ENCODE peak calls at places on chromosomes 4 and X, in five cellular contexts. W, C, L, U and J are unnamed samples.

GRCh38 chrX:13828392-13828791 is 11.5 kb upstream of the GPM6B start:
- DNase-seq in W (no peak), C (no peak), L (no peak), U (no peak), J (no peak)

GRCh38 chr4:179225594-179225993 is 1783.4 kb upstream of the AGA start:
- DNase-seq in W (peak), C (no peak), L (no peak), U (no peak), J (peak)

GRCh38 chr4:98601719-98602118 is 56.7 kb downstream of the TSPAN5 start:
- DNase-seq in W (no peak), C (no peak), L (no peak), U (no peak), J (peak)

GRCh38 chr4:173264245-173264959 is 69.8 kb downstream of the HMGB2 start:
- DNase-seq in W (peak), C (peak), L (no peak), U (peak), J (peak)

GRCh38 chr4:41124916-41125548 is 89.3 kb downstream of the APBB2 start:
- DNase-seq in W (no peak), C (no peak), L (peak), U (no peak), J (peak)

GRCh38 chr4:165440415-165440882 is 61.6 kb downstream of the CPE start:
- DNase-seq in W (peak), C (no peak), L (no peak), U (no peak), J (peak)

GRCh38 chrX:110277609-110278008 is 40.3 kb downstream of the AMMECR1 start:
- DNase-seq in W (no peak), C (no peak), L (no peak), U (no peak), J (no peak)

GRCh38 chr4:17038510-17039176 is 140.2 kb upstream of the LDB2 start:
- DNase-seq in W (no peak), C (no peak), L (no peak), U (no peak), J (no peak)

GRCh38 chrX:129654652-129655546 is at the start of gene APLN:
- DNase-seq in W (peak), C (no peak), L (no peak), U (peak), J (peak)

GRCh38 chr4:171484681-171485080 is 328.5 kb upstream of the GALNTL6 start:
- DNase-seq in W (no peak), C (no peak), L (no peak), U (no peak), J (no peak)

GRCh38 chr4:89258506-89258905 is 49.1 kb downstream of the GPRIN3 start:
- DNase-seq in W (no peak), C (no peak), L (no peak), U (no peak), J (no peak)

GRCh38 chr4:144179152-144179739 is 38.7 kb upstream of the GYPA start:
- DNase-seq in W (no peak), C (no peak), L (no peak), U (no peak), J (no peak)

GRCh38 chr4:11281720-11282119 is 147.0 kb downstream of the HS3ST1 start:
- DNase-seq in W (peak), C (no peak), L (no peak), U (no peak), J (peak)

GRCh38 chrX:139862208-139862607 is 70.6 kb downstream of the ATP11C start:
- DNase-seq in W (no peak), C (no peak), L (no peak), U (no peak), J (no peak)

GRCh38 chr4:185040523-185040922 is 22.2 kb downstream of the HELT start:
- DNase-seq in W (no peak), C (no peak), L (no peak), U (no peak), J (no peak)
- H2AFZ ChIP-seq in W (no peak), C (peak), L (no peak), U (no peak), J (no peak)

GRCh38 chr4:150573534-150573933 is 8.4 kb upstream of the MAB21L2 start:
- DNase-seq in W (peak), C (no peak), L (no peak), U (no peak), J (peak)
- H2AFZ ChIP-seq in W (no peak), C (no peak), L (no peak), U (no peak), J (no peak)

GRCh38 chr4:6768539-6768905 is 14.0 kb upstream of the KIAA0232 start:
- DNase-seq in W (peak), C (no peak), L (no peak), U (no peak), J (peak)
- H2AFZ ChIP-seq in W (no peak), C (no peak), L (no peak), U (no peak), J (peak)

DNA sequence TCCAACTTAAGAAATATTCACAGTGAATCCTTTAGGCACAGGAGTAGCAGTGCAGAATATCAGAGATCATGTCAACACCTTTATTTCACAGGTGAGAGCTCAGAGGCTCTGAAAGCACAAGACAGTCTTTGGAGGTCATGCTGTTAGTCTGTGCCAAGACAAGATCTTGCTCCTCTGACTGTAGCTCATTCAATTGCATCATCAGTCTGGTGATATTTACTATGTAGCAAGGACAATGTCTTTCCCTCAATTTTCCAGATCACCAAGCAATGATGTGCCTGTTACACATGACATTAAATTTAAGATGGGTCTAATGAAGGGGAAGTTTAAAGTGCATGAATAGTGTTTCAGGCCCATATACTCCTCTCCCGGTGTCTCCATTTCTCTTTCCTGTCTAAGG is 277.5 kb downstream of the IL15 start:
- DNase-seq in W (no peak), C (no peak), L (no peak), U (no peak), J (no peak)
- H2AFZ ChIP-seq in W (no peak), C (no peak), L (peak), U (no peak), J (no peak)

GRCh38 chr4:145437466-145437865 is 44.2 kb upstream of the SMAD1 start:
- DNase-seq in W (no peak), C (no peak), L (no peak), U (no peak), J (no peak)

GRCh38 chr4:145436114-145436513 is 45.5 kb upstream of the SMAD1 start:
- DNase-seq in W (no peak), C (no peak), L (no peak), U (no peak), J (no peak)

GRCh38 chr4:145433684-145434083 is 48.0 kb upstream of the SMAD1 start:
- DNase-seq in W (no peak), C (no peak), L (no peak), U (no peak), J (no peak)

GRCh38 chr4:145436793-145437192 is 44.9 kb upstream of the SMAD1 start:
- DNase-seq in W (no peak), C (no peak), L (no peak), U (no peak), J (no peak)

DNA sequence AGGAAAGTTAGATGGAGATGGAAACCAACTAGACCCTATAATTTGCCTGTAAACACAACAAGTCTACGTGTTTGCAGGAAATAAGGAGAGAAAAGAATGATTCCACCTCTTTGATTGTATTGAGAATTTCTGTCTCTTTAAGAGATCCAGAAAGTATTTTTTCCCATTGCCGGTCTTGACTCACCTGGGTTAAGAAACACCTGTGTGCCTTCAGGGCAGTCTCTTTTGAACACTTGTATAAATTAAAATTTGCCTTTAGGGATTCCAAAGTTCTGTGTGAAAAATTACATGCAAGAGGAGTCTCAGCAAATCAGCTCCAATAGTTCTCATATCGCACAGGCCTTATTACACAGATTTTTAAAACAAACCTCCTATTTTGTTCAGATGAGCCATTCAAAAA is 46.0 kb upstream of the SMAD1 start:
- DNase-seq in W (no peak), C (no peak), L (no peak), U (no peak), J (no peak)
- H2AFZ ChIP-seq in W (no peak), C (no peak), L (no peak), U (no peak), J (no peak)

DNA sequence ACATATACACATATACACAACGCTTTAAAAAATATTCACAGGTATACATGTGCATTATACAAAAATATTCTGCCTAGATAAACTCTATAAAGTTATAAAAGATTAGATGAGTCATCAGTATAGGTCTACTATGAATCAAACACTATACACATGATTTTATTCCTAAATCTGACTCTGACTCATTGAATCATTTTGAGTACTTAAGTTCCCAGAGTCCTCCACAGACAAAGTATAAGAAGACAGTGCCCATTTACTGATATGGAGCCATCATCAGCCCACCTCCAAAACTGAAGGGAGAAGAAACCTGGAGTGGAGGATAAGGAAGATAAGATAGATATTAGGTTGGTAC is 28.7 kb upstream of the ANTXR2 start:
- DNase-seq in W (peak), C (no peak), L (no peak), U (no peak), J (peak)
- H2AFZ ChIP-seq in W (no peak), C (no peak), L (no peak), U (no peak), J (no peak)

DNA sequence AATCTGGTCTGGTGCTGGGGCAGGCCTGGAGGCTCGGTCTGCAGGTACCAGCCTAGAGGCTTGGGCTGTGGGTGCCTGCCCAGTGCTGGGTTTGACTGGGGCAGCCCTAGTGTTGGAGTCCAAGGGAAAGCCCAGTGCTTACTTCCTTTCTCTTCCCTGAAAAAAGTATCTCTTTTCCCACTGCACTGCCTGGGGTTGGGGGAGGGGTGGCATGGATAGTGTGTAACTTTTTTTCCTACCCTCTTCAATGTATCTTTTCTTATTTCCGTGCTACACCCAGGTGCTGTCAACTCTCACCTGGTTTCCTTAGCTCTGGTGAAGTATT is 21.6 kb downstream of the KANTR start:
- DNase-seq in W (no peak), C (no peak), L (no peak), U (no peak), J (no peak)
- H2AFZ ChIP-seq in W (no peak), C (no peak), L (no peak), U (no peak), J (no peak)